ENCODE peak calls at places on chromosomes 12 and 14, in eight cellular contexts. B, G, L, F, P, C, Y and Z are unnamed samples.

GRCh38 chr14:30790827-30791226 is 83.5 kb upstream of the COCH start:
- DNase-seq in P (no peak), F (no peak), Y (no peak), C (no peak), L (no peak), B (peak), G (no peak), Z (no peak)

GRCh38 chr12:1398673-1399072 is 195.7 kb downstream of the FBXL14 start:
- DNase-seq in F (peak), C (no peak), Y (no peak), P (no peak), G (no peak), B (peak), L (no peak), Z (no peak)

GRCh38 chr14:53875337-53875897 is 81.2 kb downstream of the BMP4 start:
- DNase-seq in G (no peak), P (no peak), F (no peak), B (no peak), Y (no peak), C (no peak), L (no peak), Z (peak)

GRCh38 chr14:24612186-24612585 is 2.7 kb upstream of the GZMH start:
- DNase-seq in G (no peak), Y (no peak), F (no peak), L (no peak), P (no peak), C (no peak), B (peak), Z (no peak)

GRCh38 chr14:93263416-93263815 is 56.4 kb downstream of the UBR7 start:
- DNase-seq in C (no peak), L (no peak), B (peak), F (peak), Y (no peak), P (no peak), G (no peak), Z (no peak)

GRCh38 chr12:104182621-104183378 is 32.8 kb upstream of the TXNRD1 start:
- DNase-seq in B (no peak), F (no peak), C (no peak), G (no peak), P (no peak), Y (no peak), L (no peak), Z (no peak)

GRCh38 chr12:115354007-115354452 is 670.1 kb upstream of the TBX3 start:
- DNase-seq in B (peak), F (peak), C (no peak), L (no peak), P (peak), G (no peak), Y (no peak), Z (peak)

GRCh38 chr12:47088021-47088944 is 8.5 kb upstream of the AMIGO2 start:
- DNase-seq in P (no peak), C (no peak), Y (no peak), F (no peak), B (no peak), G (no peak), L (no peak), Z (no peak)

GRCh38 chr14:36068777-36069534 is 107.6 kb downstream of the PTCSC3 start:
- DNase-seq in F (peak), L (no peak), G (no peak), B (peak), Y (no peak), C (no peak), P (no peak), Z (no peak)